ENCODE peak calls at places on chromosome 11, in nine cellular contexts. P is AG09309; Y is astrocyte of the cerebellum; K is fibroblast of mammary gland; U is lower leg skin; B is right atrium auricular region; T is foreskin fibroblast; O is dorsolateral prefrontal cortex; W is CD4-positive, alpha-beta T cell. L is an unnamed sample.

GRCh38 chr11:110126936-110127335 is 33.7 kb downstream of the ZC3H12C start:
- DNase-seq in K (no peak), O (no peak), W (no peak), U (no peak), P (no peak), B (no peak), Y (no peak), T (no peak), L (no peak)

GRCh38 chr11:92253945-92254344 is 29.3 kb downstream of the FAT3 start:
- DNase-seq in P (no peak), W (no peak), B (no peak), O (no peak), K (no peak), Y (no peak), T (no peak), U (no peak), L (no peak)

GRCh38 chr11:46696212-46696558 is 4.2 kb downstream of the ARHGAP1 start:
- DNase-seq in B (no peak), O (peak; percentile 97), W (no peak), T (no peak), Y (no peak), U (no peak), K (no peak), P (no peak), L (no peak)

GRCh38 chr11:8801121-8801520 is 109.9 kb upstream of the AKIP1 start:
- DNase-seq in U (no peak), K (no peak), T (no peak), O (no peak), Y (no peak), B (no peak), W (no peak), P (no peak), L (no peak)

GRCh38 chr11:120172054-120172881 is 34.4 kb upstream of the TRIM29 start:
- DNase-seq in U (peak; percentile 91), Y (peak; percentile 31), O (peak; percentile 68), K (peak; percentile 68), B (peak; percentile 80), T (peak; percentile 50), P (no peak), W (peak; percentile 26), L (peak; percentile 67)

GRCh38 chr11:96230686-96231085 is 112.3 kb downstream of the MAML2 start:
- DNase-seq in K (no peak), P (no peak), O (no peak), B (no peak), T (no peak), U (no peak), Y (no peak), W (no peak), L (no peak)

GRCh38 chr11:88281317-88281712 is 56.2 kb downstream of the CTSC start:
- DNase-seq in K (peak; percentile 23), Y (no peak), P (no peak), O (no peak), W (no peak), T (no peak), B (no peak), U (no peak), L (no peak)

GRCh38 chr11:66100272-66101037 is 30.4 kb downstream of the PACS1 start:
- DNase-seq in Y (no peak), B (peak; percentile 71), K (peak; percentile 54), O (peak; percentile 55), W (peak; percentile 66), P (no peak), T (no peak), U (peak; percentile 91), L (peak; percentile 76)

GRCh38 chr11:2144549-2145220 is 5.5 kb upstream of the IGF2 start:
- DNase-seq in Y (no peak), O (no peak), W (no peak), B (no peak), U (no peak), K (no peak), P (no peak), T (no peak), L (no peak)

GRCh38 chr11:100776212-100776896 is 89.3 kb downstream of the ARHGAP42 start:
- DNase-seq in O (no peak), T (no peak), W (no peak), K (peak; percentile 86), P (no peak), B (no peak), Y (peak; percentile 80), U (no peak), L (no peak)

GRCh38 chr11:9774591-9775392 is 110.9 kb downstream of the SWAP70 start:
- DNase-seq in K (peak; percentile 80), T (peak; percentile 79), P (peak; percentile 91), W (no peak), B (no peak), Y (peak; percentile 71), U (peak; percentile 23), O (no peak), L (no peak)

DNA sequence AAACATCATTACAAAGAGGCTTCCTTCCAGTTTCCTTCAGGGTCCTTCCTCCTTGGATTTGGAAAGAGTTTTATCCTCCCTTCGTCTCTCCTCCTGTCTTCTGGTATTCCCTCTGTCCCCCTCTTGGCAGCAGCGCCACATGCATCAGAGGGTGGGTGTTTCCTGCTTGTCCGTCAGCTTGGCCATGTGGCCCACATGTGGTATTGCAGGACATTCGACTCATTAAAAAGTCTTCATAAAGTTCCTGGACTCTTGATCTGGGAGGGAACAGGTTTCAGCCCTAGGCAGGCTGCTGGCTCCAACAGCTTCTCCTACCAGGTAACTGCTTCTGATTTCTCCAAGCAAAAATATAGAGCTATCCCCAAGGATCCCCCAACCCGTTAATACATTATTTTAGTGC is 189.8 kb downstream of the CSNK2A3 start:
- DNase-seq in O (no peak), W (no peak), Y (no peak), T (peak; percentile 9), U (no peak), P (no peak), B (no peak), K (peak; percentile 12), L (no peak)
- TF ChIP-seq CTCF in O (no peak), W (no peak), Y (no peak), T (no peak), U (no peak), P (no peak), B (no peak), K (peak; percentile 6), L (no peak)

DNA sequence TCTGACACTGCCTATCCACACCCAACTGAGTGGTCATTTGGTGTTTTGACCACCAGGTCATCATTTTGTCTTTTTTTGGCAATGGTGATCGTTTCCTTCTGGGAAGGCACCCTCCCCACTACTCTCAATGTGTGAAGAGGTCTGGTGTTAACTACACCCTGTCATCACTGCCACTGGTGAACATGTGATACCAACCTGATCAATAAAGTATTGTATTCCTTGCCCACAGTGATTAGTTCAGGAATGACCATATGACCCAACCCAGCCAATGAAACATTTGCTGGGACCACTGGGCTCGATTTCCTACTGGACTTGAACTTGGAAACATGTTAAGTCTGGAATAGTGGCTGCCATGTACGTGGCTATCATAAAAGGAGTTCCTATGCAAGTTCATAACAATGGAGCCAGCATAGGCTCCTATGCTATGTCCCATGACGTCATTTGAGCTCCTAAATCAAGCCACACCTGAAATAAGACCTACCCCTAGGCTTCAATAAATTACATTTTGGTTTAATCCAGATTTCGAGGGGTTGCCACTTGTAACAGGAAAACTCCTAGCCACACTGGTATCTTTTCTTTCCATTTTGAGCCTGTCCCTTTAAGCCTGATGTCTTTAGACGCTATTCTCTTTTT is 51.1 kb downstream of the CHST1 start:
- DNase-seq in B (no peak), U (no peak), W (no peak), T (no peak), O (no peak), P (no peak), Y (no peak), K (no peak), L (no peak)
- TF ChIP-seq CTCF in B (no peak), U (no peak), W (no peak), T (no peak), O (no peak), P (no peak), Y (no peak), K (no peak), L (no peak)

GRCh38 chr11:63639195-63639832 is 25.1 kb upstream of the PLAAT3 start:
- DNase-seq in Y (no peak), K (peak; percentile 56), P (peak; percentile 14), O (no peak), B (no peak), T (no peak), W (no peak), U (no peak), L (no peak)

GRCh38 chr11:63643205-63643604 is 28.0 kb downstream of the ATL3 start:
- DNase-seq in W (no peak), Y (no peak), O (no peak), T (no peak), U (no peak), P (no peak), B (no peak), K (no peak), L (no peak)

GRCh38 chr11:63635762-63636465 is 21.7 kb upstream of the PLAAT3 start:
- DNase-seq in T (peak; percentile 35), Y (peak; percentile 45), B (peak; percentile 63), O (peak; percentile 63), P (no peak), K (peak; percentile 69), W (peak; percentile 59), U (no peak), L (no peak)

DNA sequence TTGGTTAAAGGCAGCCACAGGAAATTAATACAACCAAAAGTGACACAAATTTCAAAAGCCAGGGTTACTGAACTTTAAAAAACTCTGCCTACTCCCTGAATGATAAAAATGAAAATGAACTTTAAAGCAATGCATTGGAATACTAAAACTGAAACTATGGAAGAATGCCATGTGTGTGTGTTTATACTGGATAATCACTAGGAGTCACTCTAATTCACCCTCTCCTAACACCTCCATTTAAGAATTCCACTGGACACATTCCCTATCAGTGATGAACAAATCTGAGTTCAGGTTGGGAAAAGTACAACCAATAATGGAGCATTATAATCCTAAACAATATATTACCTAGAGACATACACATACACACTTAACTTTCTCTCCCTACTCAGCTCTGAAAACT is 27.5 kb upstream of the PLAAT3 start:
- DNase-seq in U (no peak), W (no peak), Y (peak; percentile 11), K (peak; percentile 37), B (no peak), T (no peak), O (no peak), P (peak; percentile 16), L (no peak)
- TF ChIP-seq CTCF in U (no peak), W (no peak), Y (peak; percentile 13), K (peak; percentile 2), B (no peak), T (no peak), O (peak; percentile 22), P (peak; percentile 14), L (no peak)

GRCh38 chr11:216081-216974 is 8.8 kb downstream of the RIC8A start:
- DNase-seq in P (no peak), T (no peak), K (no peak), W (no peak), U (no peak), B (no peak), Y (no peak), O (no peak), L (no peak)

GRCh38 chr11:214083-214482 is 6.6 kb downstream of the RIC8A start:
- DNase-seq in U (no peak), O (peak; percentile 17), P (no peak), Y (no peak), W (no peak), T (no peak), K (no peak), B (no peak), L (no peak)

GRCh38 chr11:217704-218103 is 10.2 kb downstream of the RIC8A start:
- DNase-seq in K (no peak), P (no peak), O (no peak), T (no peak), B (no peak), U (no peak), Y (no peak), W (no peak), L (no peak)

GRCh38 chr11:213111-213510 is 5.6 kb downstream of the RIC8A start:
- DNase-seq in T (no peak), P (no peak), O (no peak), B (no peak), Y (no peak), U (no peak), K (no peak), W (no peak), L (peak; percentile 43)

GRCh38 chr11:215581-216037 is 8.1 kb downstream of the RIC8A start:
- DNase-seq in U (no peak), W (no peak), P (no peak), T (no peak), Y (no peak), O (peak; percentile 18), K (no peak), B (no peak), L (peak; percentile 44)
- TF ChIP-seq CTCF in U (no peak), W (no peak), P (no peak), T (no peak), Y (no peak), O (no peak), K (no peak), B (no peak), L (no peak)